ENCODE peak calls at places on chromosomes 4 and X, in ten cellular contexts. B is activated T-helper 1 cell treated with Interleukin-2 at 50 U/mL for 16 hours; U is Peyer's patch; F is T-helper 2 cell treated with Interferon-gamma antibody and Interleukin-4, amounts not matched to agents 5 μg/mL and 100 μg/mL, for 36 hours; A is dermis blood vessel endothelial cell; P is right lobe of liver; R is pons; Y is BE2C; T is GM23248; G is WTC11. L is an unnamed sample.

GRCh38 chr4:171378323-171378722 is 434.9 kb upstream of the GALNTL6 start:
- DNase-seq in B (no peak), U (no peak), F (no peak), A (no peak), P (no peak), R (no peak), Y (no peak), T (no peak), G (no peak), L (no peak)

GRCh38 chrX:153817291-153817690 is 13.1 kb downstream of the PDZD4 start:
- DNase-seq in B (no peak), U (no peak), F (no peak), A (no peak), P (no peak), R (no peak), Y (no peak), T (no peak), G (no peak), L (peak)

GRCh38 chr4:97942137-97942536 is 201.1 kb downstream of the STPG2 start:
- DNase-seq in B (no peak), U (no peak), F (no peak), A (no peak), P (no peak), R (no peak), Y (no peak), T (no peak), G (no peak), L (no peak)

GRCh38 chr4:145101091-145101490 is 3.0 kb downstream of the ABCE1 start:
- DNase-seq in B (no peak), U (no peak), F (no peak), A (no peak), P (no peak), R (no peak), Y (no peak), T (no peak), G (no peak), L (no peak)

GRCh38 chr4:98181815-98182214 is 38.5 kb upstream of the STPG2 start:
- DNase-seq in B (no peak), U (no peak), F (no peak), A (peak), P (no peak), R (peak), Y (no peak), T (peak), G (no peak), L (no peak)

GRCh38 chrX:74343970-74344622 is 40.1 kb downstream of the ZCCHC13 start:
- DNase-seq in B (no peak), U (peak), F (peak), A (peak), P (no peak), R (peak), Y (peak), T (peak), G (peak), L (peak)

GRCh38 chr4:104728380-104729122 is 233.9 kb upstream of the CXXC4 start:
- DNase-seq in B (no peak), U (no peak), F (no peak), A (no peak), P (peak), R (no peak), Y (no peak), T (peak), G (no peak), L (no peak)

GRCh38 chr4:77433102-77433733 is 172.4 kb upstream of the CXCL13 start:
- DNase-seq in B (no peak), U (no peak), F (peak), A (peak), P (no peak), R (peak), Y (peak), T (peak), G (no peak), L (no peak)

GRCh38 chr4:5746829-5747745 is 36.1 kb downstream of the EVC start:
- DNase-seq in B (no peak), U (no peak), F (no peak), A (peak), P (no peak), R (no peak), Y (no peak), T (peak), G (no peak), L (no peak)

GRCh38 chr4:153151535-153152452 is 52.4 kb upstream of the TRIM2 start:
- DNase-seq in B (no peak), U (peak), F (no peak), A (peak), P (peak), R (peak), Y (peak), T (peak), G (peak), L (peak)

GRCh38 chr4:53763813-53764597 is 172.7 kb upstream of the LNX1 start:
- DNase-seq in B (no peak), U (no peak), F (no peak), A (no peak), P (peak), R (no peak), Y (peak), T (peak), G (no peak), L (no peak)

GRCh38 chrX:12370444-12371089 is 232.3 kb downstream of the FRMPD4 start:
- DNase-seq in B (no peak), U (no peak), F (no peak), A (peak), P (no peak), R (no peak), Y (no peak), T (peak), G (no peak), L (no peak)

GRCh38 chr4:109614015-109614414 is 54.0 kb downstream of the MCUB start:
- DNase-seq in B (no peak), U (no peak), F (no peak), A (no peak), P (no peak), R (no peak), Y (no peak), T (no peak), G (no peak), L (no peak)

GRCh38 chr4:7024336-7024890 is 18.8 kb upstream of the TADA2B start:
- DNase-seq in B (no peak), U (no peak), F (no peak), A (no peak), P (no peak), R (no peak), Y (no peak), T (no peak), G (no peak), L (peak)

GRCh38 chr4:164716901-164717300 is 37.0 kb upstream of the SMIM31 start:
- DNase-seq in B (no peak), U (no peak), F (no peak), A (no peak), P (no peak), R (peak), Y (no peak), T (peak), G (peak), L (no peak)

GRCh38 chr4:161222889-161223288 is 940.9 kb downstream of the FSTL5 start:
- DNase-seq in B (no peak), U (no peak), F (no peak), A (no peak), P (no peak), R (no peak), Y (no peak), T (no peak), G (no peak), L (no peak)

GRCh38 chr4:139266583-139267257 is 13.3 kb downstream of the MGARP start:
- DNase-seq in B (peak), U (peak), F (peak), A (peak), P (peak), R (peak), Y (peak), T (peak), G (no peak), L (peak)

GRCh38 chrX:134749651-134750450 is 91.6 kb upstream of the PLAC1 start:
- DNase-seq in B (no peak), U (no peak), F (no peak), A (no peak), P (no peak), R (no peak), Y (no peak), T (no peak), G (no peak), L (no peak)

GRCh38 chr4:88991746-88992145 is 65.2 kb downstream of the FAM13A start:
- DNase-seq in B (no peak), U (no peak), F (no peak), A (peak), P (no peak), R (no peak), Y (no peak), T (peak), G (no peak), L (no peak)

GRCh38 chrX:72126539-72127140 is 5.1 kb downstream of the RTL5 start:
- DNase-seq in B (peak), U (peak), F (peak), A (peak), P (peak), R (peak), Y (peak), T (peak), G (peak), L (peak)

GRCh38 chr4:62644372-62644771 is 1444.2 kb downstream of the ADGRL3 start:
- DNase-seq in B (no peak), U (peak), F (no peak), A (no peak), P (no peak), R (peak), Y (peak), T (no peak), G (peak), L (no peak)

GRCh38 chr4:53532521-53532920 is 58.8 kb downstream of the LNX1 start:
- DNase-seq in B (no peak), U (no peak), F (no peak), A (peak), P (no peak), R (no peak), Y (no peak), T (no peak), G (no peak), L (no peak)

GRCh38 chrX:12065251-12065650 is 73.0 kb upstream of the FRMPD4 start:
- DNase-seq in B (no peak), U (no peak), F (no peak), A (peak), P (no peak), R (peak), Y (no peak), T (peak), G (peak), L (no peak)

GRCh38 chr4:108352664-108353308 is 184.1 kb upstream of the LEF1 start:
- DNase-seq in B (no peak), U (no peak), F (no peak), A (no peak), P (no peak), R (peak), Y (no peak), T (no peak), G (no peak), L (no peak)

GRCh38 chr4:16897351-16897750 is 1.1 kb downstream of the LDB2 start:
- DNase-seq in B (no peak), U (no peak), F (no peak), A (peak), P (no peak), R (no peak), Y (no peak), T (peak), G (no peak), L (no peak)

GRCh38 chrX:53263597-53264094 is 17.7 kb downstream of the IQSEC2 start:
- DNase-seq in B (no peak), U (peak), F (peak), A (peak), P (no peak), R (no peak), Y (no peak), T (peak), G (no peak), L (no peak)

GRCh38 chr4:178275671-178276360 is 833.6 kb upstream of the AGA start:
- DNase-seq in B (no peak), U (no peak), F (no peak), A (no peak), P (no peak), R (no peak), Y (peak), T (no peak), G (peak), L (no peak)

GRCh38 chrX:105609530-105609929 is 212.8 kb upstream of the NRK start:
- DNase-seq in B (no peak), U (no peak), F (no peak), A (no peak), P (no peak), R (no peak), Y (no peak), T (no peak), G (no peak), L (no peak)

GRCh38 chrX:19870710-19871490 is 16.5 kb downstream of the SH3KBP1 start:
- DNase-seq in B (no peak), U (no peak), F (no peak), A (no peak), P (no peak), R (no peak), Y (no peak), T (no peak), G (no peak), L (no peak)

GRCh38 chrX:86507337-86507736 is 359.1 kb downstream of the DACH2 start:
- DNase-seq in B (no peak), U (no peak), F (no peak), A (no peak), P (no peak), R (no peak), Y (no peak), T (no peak), G (no peak), L (no peak)

GRCh38 chr4:8267077-8267476 is 2.5 kb upstream of the HTRA3 start:
- DNase-seq in B (no peak), U (peak), F (peak), A (peak), P (peak), R (no peak), Y (peak), T (peak), G (peak), L (peak)

GRCh38 chr4:184461711-184462110 is 12.6 kb downstream of the IRF2 start:
- DNase-seq in B (no peak), U (no peak), F (no peak), A (no peak), P (no peak), R (no peak), Y (no peak), T (no peak), G (no peak), L (no peak)

GRCh38 chr4:141410839-141411238 is 190.1 kb downstream of the ZNF330 start:
- DNase-seq in B (no peak), U (no peak), F (no peak), A (no peak), P (no peak), R (no peak), Y (no peak), T (peak), G (no peak), L (no peak)

GRCh38 chrX:53049127-53049517 is 533 bp downstream of the GPR173 start:
- DNase-seq in B (no peak), U (no peak), F (no peak), A (no peak), P (no peak), R (no peak), Y (peak), T (peak), G (no peak), L (no peak)

L was measured in aorta.